ENCODE peak calls at places on chromosomes 13 and 19, in eight cellular contexts. I is fibroblast of mammary gland; O is activated CD4-positive, alpha-beta T cell treated with anti-CD3 and anti-CD28 coated beads, Interleukin-2, amount 10 ng/mL, durations not matched to agents 7 days and 5 days; V is mucosa of descending colon; P is activated T-cell treated with anti-CD3 and anti-CD28 coated beads for 24 hours; A is activated CD8-positive, alpha-beta T cell treated with anti-CD3 and anti-CD28 coated beads for 36 hours; K is CD4-positive, alpha-beta memory T cell; G is CD4-positive, CD25-positive, alpha-beta regulatory T cell. N is an unnamed sample.

GRCh38 chr19:15297416-15298224 is 34.7 kb downstream of the BRD4 start:
- DNase-seq in I (peak), O (peak), V (no peak), P (no peak), A (peak), K (no peak), G (no peak), N (peak)

GRCh38 chr19:45472557-45473365 is 5.0 kb downstream of the FOSB start:
- DNase-seq in I (no peak), O (no peak), V (no peak), P (no peak), A (no peak), K (peak), G (peak), N (no peak)

GRCh38 chr19:1811942-1812425 is at the start of gene ATP8B3:
- DNase-seq in I (no peak), O (no peak), V (peak), P (no peak), A (no peak), K (peak), G (no peak), N (no peak)

GRCh38 chr19:18894254-18895037 is 1.5 kb downstream of the CERS1 start:
- DNase-seq in I (peak), O (no peak), V (no peak), P (no peak), A (no peak), K (no peak), G (no peak), N (no peak)

GRCh38 chr19:32130241-32130753 is 215.1 kb upstream of the ZNF507 start:
- DNase-seq in I (no peak), O (no peak), V (no peak), P (no peak), A (no peak), K (no peak), G (no peak), N (no peak)

GRCh38 chr13:53064721-53065120 is 36.1 kb downstream of the OLFM4 start:
- DNase-seq in I (peak), O (no peak), V (no peak), P (no peak), A (no peak), K (no peak), G (no peak), N (no peak)

GRCh38 chr13:20263393-20264044 is 31.4 kb upstream of the GJB6 start:
- DNase-seq in I (no peak), O (no peak), V (no peak), P (no peak), A (no peak), K (no peak), G (no peak), N (no peak)

GRCh38 chr19:16118489-16119033 is 6.9 kb downstream of the RAB8A start:
- DNase-seq in I (no peak), O (peak), V (no peak), P (peak), A (peak), K (no peak), G (no peak), N (no peak)

GRCh38 chr13:39123578-39123977 is 85.3 kb downstream of the NHLRC3 start:
- DNase-seq in I (no peak), O (no peak), V (no peak), P (no peak), A (no peak), K (no peak), G (no peak), N (no peak)

GRCh38 chr13:93336733-93337132 is 110.1 kb downstream of the GPC6 start:
- DNase-seq in I (no peak), O (no peak), V (no peak), P (no peak), A (no peak), K (no peak), G (no peak), N (no peak)

GRCh38 chr19:55132453-55133129 is 15.2 kb upstream of the PPP1R12C start:
- DNase-seq in I (no peak), O (no peak), V (peak), P (no peak), A (no peak), K (no peak), G (no peak), N (no peak)

GRCh38 chr19:36196249-36196648 is 18.2 kb downstream of the ZNF565 start:
- DNase-seq in I (no peak), O (no peak), V (no peak), P (no peak), A (no peak), K (no peak), G (no peak), N (no peak)

GRCh38 chr13:71619096-71619495 is 247.9 kb downstream of the DACH1 start:
- DNase-seq in I (no peak), O (no peak), V (no peak), P (no peak), A (no peak), K (no peak), G (no peak), N (no peak)

GRCh38 chr13:29503041-29503837 is 92.2 kb downstream of the SLC7A1 start:
- DNase-seq in I (peak), O (peak), V (no peak), P (no peak), A (no peak), K (no peak), G (no peak), N (no peak)

GRCh38 chr19:1074512-1075283 is 7.7 kb downstream of the ARHGAP45 start:
- DNase-seq in I (no peak), O (peak), V (peak), P (peak), A (peak), K (peak), G (peak), N (peak)

GRCh38 chr19:16436780-16437179 is 35.0 kb downstream of the EPS15L1 start:
- DNase-seq in I (no peak), O (no peak), V (no peak), P (no peak), A (no peak), K (no peak), G (no peak), N (no peak)

GRCh38 chr19:5792224-5792623 is 1.3 kb upstream of the DUS3L start:
- DNase-seq in I (no peak), O (no peak), V (no peak), P (no peak), A (no peak), K (no peak), G (no peak), N (no peak)

GRCh38 chr19:10751109-10751972 is 33.5 kb downstream of the DNM2 start:
- DNase-seq in I (no peak), O (no peak), V (peak), P (no peak), A (peak), K (no peak), G (no peak), N (no peak)

GRCh38 chr13:42973581-42973980 is 18.5 kb downstream of the EPSTI1 start:
- DNase-seq in I (no peak), O (no peak), V (no peak), P (no peak), A (no peak), K (no peak), G (no peak), N (no peak)

GRCh38 chr13:34842466-34842865 is 99.6 kb upstream of the NBEA start:
- DNase-seq in I (no peak), O (no peak), V (no peak), P (no peak), A (no peak), K (no peak), G (no peak), N (no peak)

GRCh38 chr19:33561261-33561660 is 39.7 kb upstream of the PEPD start:
- DNase-seq in I (no peak), O (no peak), V (no peak), P (no peak), A (no peak), K (no peak), G (no peak), N (no peak)

GRCh38 chr13:40440990-40441820 is 225.2 kb downstream of the FOXO1 start:
- DNase-seq in I (peak), O (no peak), V (peak), P (no peak), A (no peak), K (no peak), G (no peak), N (no peak)

GRCh38 chr13:66503890-66504289 is 726.2 kb downstream of the PCDH9 start:
- DNase-seq in I (no peak), O (no peak), V (no peak), P (no peak), A (no peak), K (no peak), G (no peak), N (no peak)

GRCh38 chr19:33622809-33623511 is 1.2 kb downstream of the CHST8 start:
- DNase-seq in I (no peak), O (no peak), V (no peak), P (no peak), A (no peak), K (no peak), G (no peak), N (no peak)

GRCh38 chr13:114077938-114078335 is 54.5 kb downstream of the RASA3 start:
- DNase-seq in I (peak), O (no peak), V (peak), P (no peak), A (no peak), K (no peak), G (no peak), N (peak)

GRCh38 chr19:3501780-3502179 is 1.3 kb upstream of the DOHH start:
- DNase-seq in I (no peak), O (no peak), V (no peak), P (no peak), A (no peak), K (no peak), G (no peak), N (no peak)

GRCh38 chr13:48731957-48732569 is 78.3 kb downstream of the CYSLTR2 start:
- DNase-seq in I (peak), O (peak), V (peak), P (peak), A (peak), K (peak), G (peak), N (peak)

GRCh38 chr13:55439450-55439849 is 1701.3 kb upstream of the PRR20A start:
- DNase-seq in I (no peak), O (no peak), V (no peak), P (no peak), A (no peak), K (no peak), G (no peak), N (no peak)

GRCh38 chr13:107258599-107259187 is 690.8 kb upstream of the ARGLU1 start:
- DNase-seq in I (peak), O (no peak), V (no peak), P (no peak), A (no peak), K (no peak), G (no peak), N (no peak)

GRCh38 chr19:35306473-35307246 is 14.7 kb downstream of the MAG start:
- DNase-seq in I (no peak), O (no peak), V (no peak), P (no peak), A (peak), K (no peak), G (no peak), N (peak)

GRCh38 chr13:98443329-98443728 is 133.6 kb downstream of the STK24 start:
- DNase-seq in I (peak), O (no peak), V (no peak), P (no peak), A (no peak), K (no peak), G (no peak), N (no peak)

GRCh38 chr19:27392027-27392632 is 1820.8 kb downstream of the UQCRFS1 start:
- DNase-seq in I (no peak), O (no peak), V (no peak), P (no peak), A (no peak), K (no peak), G (no peak), N (no peak)

GRCh38 chr13:56924401-56924800 is 216.3 kb upstream of the PRR20A start:
- DNase-seq in I (no peak), O (no peak), V (no peak), P (no peak), A (no peak), K (no peak), G (no peak), N (no peak)

GRCh38 chr13:52085416-52085815 is 43.5 kb downstream of the NEK5 start:
- DNase-seq in I (peak), O (no peak), V (no peak), P (no peak), A (no peak), K (no peak), G (no peak), N (no peak)

GRCh38 chr19:7519411-7520130 is 2.9 kb upstream of the MCOLN1 start:
- DNase-seq in I (no peak), O (no peak), V (no peak), P (no peak), A (no peak), K (no peak), G (no peak), N (no peak)

GRCh38 chr13:44007451-44007850 is 127.7 kb downstream of the LACC1 start:
- DNase-seq in I (no peak), O (no peak), V (no peak), P (no peak), A (no peak), K (no peak), G (no peak), N (no peak)

GRCh38 chr13:39490136-39490535 is 112.9 kb downstream of the LHFPL6 start:
- DNase-seq in I (no peak), O (no peak), V (no peak), P (no peak), A (no peak), K (no peak), G (no peak), N (no peak)

GRCh38 chr19:14158276-14159023 is 22.1 kb upstream of the ASF1B start:
- DNase-seq in I (no peak), O (no peak), V (no peak), P (no peak), A (no peak), K (no peak), G (no peak), N (no peak)

GRCh38 chr13:95644611-95645052 is at the start of gene DZIP1:
- DNase-seq in I (peak), O (peak), V (peak), P (no peak), A (peak), K (no peak), G (no peak), N (peak)